ENCODE peak calls at places on chromosomes 16 and 17, in ten cellular contexts. One of them, this sample, is unnamed.
A peak's percentile ranks its signal among the peaks of the same experiment; 100 is the strongest.

GRCh38 chr17:44398692-44399691 is 9.5 kb upstream of the ITGA2B start:
- DNase-seq in lung: no peak
- DNase-seq in KG1: no peak
- DNase-seq in skeletal muscle cell: no peak
- DNase-seq in stimulated activated effector memory CD8-positive, alpha-beta T cell treated with anti-CD3 and anti-CD28 coated beads, Interleukin-12 subunit alpha, Interleukin-12 subunit beta, amount 100 ng/mL, for 72 hours: no peak
- DNase-seq in heart left ventricle: no peak
- DNase-seq in cardiac fibroblast: no peak
- DNase-seq in progenitor cell of endocrine pancreas: no peak
- DNase-seq in foreskin melanocyte: no peak
- DNase-seq in NCI-H460: no peak
- DNase-seq in this sample: no peak

GRCh38 chr17:9371019-9371418 is 204.6 kb downstream of the STX8 start:
- DNase-seq in lung: no peak
- DNase-seq in KG1: no peak
- DNase-seq in skeletal muscle cell: peak; percentile 67
- DNase-seq in stimulated activated effector memory CD8-positive, alpha-beta T cell treated with anti-CD3 and anti-CD28 coated beads, Interleukin-12 subunit alpha, Interleukin-12 subunit beta, amount 100 ng/mL, for 72 hours: no peak
- DNase-seq in heart left ventricle: no peak
- DNase-seq in cardiac fibroblast: peak; percentile 70
- DNase-seq in progenitor cell of endocrine pancreas: no peak
- DNase-seq in foreskin melanocyte: peak; percentile 78
- DNase-seq in NCI-H460: peak; percentile 14
- DNase-seq in this sample: no peak

GRCh38 chr17:65198653-65199382 is 61.6 kb downstream of the RGS9 start:
- DNase-seq in lung: no peak
- DNase-seq in KG1: peak; percentile 27
- DNase-seq in skeletal muscle cell: no peak
- DNase-seq in stimulated activated effector memory CD8-positive, alpha-beta T cell treated with anti-CD3 and anti-CD28 coated beads, Interleukin-12 subunit alpha, Interleukin-12 subunit beta, amount 100 ng/mL, for 72 hours: peak; percentile 56
- DNase-seq in heart left ventricle: no peak
- DNase-seq in cardiac fibroblast: peak; percentile 78
- DNase-seq in progenitor cell of endocrine pancreas: no peak
- DNase-seq in foreskin melanocyte: peak; percentile 50
- DNase-seq in NCI-H460: peak; percentile 55
- DNase-seq in this sample: peak; percentile 41

GRCh38 chr17:70321388-70321787 is 152.1 kb downstream of the KCNJ2 start:
- DNase-seq in lung: no peak
- DNase-seq in KG1: no peak
- DNase-seq in skeletal muscle cell: no peak
- DNase-seq in stimulated activated effector memory CD8-positive, alpha-beta T cell treated with anti-CD3 and anti-CD28 coated beads, Interleukin-12 subunit alpha, Interleukin-12 subunit beta, amount 100 ng/mL, for 72 hours: no peak
- DNase-seq in heart left ventricle: no peak
- DNase-seq in cardiac fibroblast: no peak
- DNase-seq in progenitor cell of endocrine pancreas: no peak
- DNase-seq in foreskin melanocyte: no peak
- DNase-seq in NCI-H460: no peak
- DNase-seq in this sample: no peak

GRCh38 chr17:16046966-16047365 is 47.3 kb downstream of the TTC19 start:
- DNase-seq in lung: no peak
- DNase-seq in KG1: no peak
- DNase-seq in skeletal muscle cell: no peak
- DNase-seq in stimulated activated effector memory CD8-positive, alpha-beta T cell treated with anti-CD3 and anti-CD28 coated beads, Interleukin-12 subunit alpha, Interleukin-12 subunit beta, amount 100 ng/mL, for 72 hours: no peak
- DNase-seq in heart left ventricle: no peak
- DNase-seq in cardiac fibroblast: peak; percentile 27
- DNase-seq in progenitor cell of endocrine pancreas: no peak
- DNase-seq in foreskin melanocyte: no peak
- DNase-seq in NCI-H460: no peak
- DNase-seq in this sample: no peak

GRCh38 chr16:57781741-57782606 is 20.3 kb downstream of the KIFC3 start:
- DNase-seq in lung: no peak
- DNase-seq in KG1: no peak
- DNase-seq in skeletal muscle cell: no peak
- DNase-seq in stimulated activated effector memory CD8-positive, alpha-beta T cell treated with anti-CD3 and anti-CD28 coated beads, Interleukin-12 subunit alpha, Interleukin-12 subunit beta, amount 100 ng/mL, for 72 hours: no peak
- DNase-seq in heart left ventricle: no peak
- DNase-seq in cardiac fibroblast: no peak
- DNase-seq in progenitor cell of endocrine pancreas: no peak
- DNase-seq in foreskin melanocyte: no peak
- DNase-seq in NCI-H460: no peak
- DNase-seq in this sample: no peak

GRCh38 chr16:67100569-67101300 is 9.0 kb upstream of the PHAF1 start:
- DNase-seq in lung: no peak
- DNase-seq in KG1: no peak
- DNase-seq in skeletal muscle cell: no peak
- DNase-seq in stimulated activated effector memory CD8-positive, alpha-beta T cell treated with anti-CD3 and anti-CD28 coated beads, Interleukin-12 subunit alpha, Interleukin-12 subunit beta, amount 100 ng/mL, for 72 hours: no peak
- DNase-seq in heart left ventricle: no peak
- DNase-seq in cardiac fibroblast: peak; percentile 57
- DNase-seq in progenitor cell of endocrine pancreas: no peak
- DNase-seq in foreskin melanocyte: no peak
- DNase-seq in NCI-H460: peak; percentile 43
- DNase-seq in this sample: no peak

GRCh38 chr17:75996665-75997590 is 3.7 kb upstream of the CDK3 start:
- DNase-seq in lung: no peak
- DNase-seq in KG1: no peak
- DNase-seq in skeletal muscle cell: no peak
- DNase-seq in stimulated activated effector memory CD8-positive, alpha-beta T cell treated with anti-CD3 and anti-CD28 coated beads, Interleukin-12 subunit alpha, Interleukin-12 subunit beta, amount 100 ng/mL, for 72 hours: peak; percentile 61
- DNase-seq in heart left ventricle: no peak
- DNase-seq in cardiac fibroblast: peak; percentile 48
- DNase-seq in progenitor cell of endocrine pancreas: no peak
- DNase-seq in foreskin melanocyte: peak; percentile 49
- DNase-seq in NCI-H460: no peak
- DNase-seq in this sample: no peak

GRCh38 chr17:32342603-32343325 is 791 bp upstream of the C17orf75 start:
- DNase-seq in lung: no peak
- DNase-seq in KG1: no peak
- DNase-seq in skeletal muscle cell: no peak
- DNase-seq in stimulated activated effector memory CD8-positive, alpha-beta T cell treated with anti-CD3 and anti-CD28 coated beads, Interleukin-12 subunit alpha, Interleukin-12 subunit beta, amount 100 ng/mL, for 72 hours: no peak
- DNase-seq in heart left ventricle: no peak
- DNase-seq in cardiac fibroblast: no peak
- DNase-seq in progenitor cell of endocrine pancreas: no peak
- DNase-seq in foreskin melanocyte: no peak
- DNase-seq in NCI-H460: no peak
- DNase-seq in this sample: no peak

GRCh38 chr17:73286863-73287296 is 24.9 kb downstream of the CDC42EP4 start:
- DNase-seq in lung: no peak
- DNase-seq in KG1: no peak
- DNase-seq in skeletal muscle cell: peak; percentile 75
- DNase-seq in stimulated activated effector memory CD8-positive, alpha-beta T cell treated with anti-CD3 and anti-CD28 coated beads, Interleukin-12 subunit alpha, Interleukin-12 subunit beta, amount 100 ng/mL, for 72 hours: no peak
- DNase-seq in heart left ventricle: no peak
- DNase-seq in cardiac fibroblast: peak; percentile 75
- DNase-seq in progenitor cell of endocrine pancreas: no peak
- DNase-seq in foreskin melanocyte: no peak
- DNase-seq in NCI-H460: no peak
- DNase-seq in this sample: no peak

GRCh38 chr16:50644730-50645129 is 36.4 kb downstream of the SNX20 start:
- DNase-seq in lung: no peak
- DNase-seq in KG1: no peak
- DNase-seq in skeletal muscle cell: no peak
- DNase-seq in stimulated activated effector memory CD8-positive, alpha-beta T cell treated with anti-CD3 and anti-CD28 coated beads, Interleukin-12 subunit alpha, Interleukin-12 subunit beta, amount 100 ng/mL, for 72 hours: no peak
- DNase-seq in heart left ventricle: no peak
- DNase-seq in cardiac fibroblast: peak; percentile 63
- DNase-seq in progenitor cell of endocrine pancreas: no peak
- DNase-seq in foreskin melanocyte: peak; percentile 19
- DNase-seq in NCI-H460: peak; percentile 4
- DNase-seq in this sample: no peak

GRCh38 chr17:12928736-12929135 is 89.1 kb downstream of the ELAC2 start:
- DNase-seq in lung: no peak
- DNase-seq in KG1: no peak
- DNase-seq in skeletal muscle cell: no peak
- DNase-seq in stimulated activated effector memory CD8-positive, alpha-beta T cell treated with anti-CD3 and anti-CD28 coated beads, Interleukin-12 subunit alpha, Interleukin-12 subunit beta, amount 100 ng/mL, for 72 hours: no peak
- DNase-seq in heart left ventricle: no peak
- DNase-seq in cardiac fibroblast: no peak
- DNase-seq in progenitor cell of endocrine pancreas: no peak
- DNase-seq in foreskin melanocyte: no peak
- DNase-seq in NCI-H460: no peak
- DNase-seq in this sample: no peak

GRCh38 chr17:46764709-46765401 is 53.6 kb downstream of the WNT3 start:
- DNase-seq in lung: peak; percentile 58
- DNase-seq in KG1: no peak
- DNase-seq in skeletal muscle cell: peak; percentile 65
- DNase-seq in stimulated activated effector memory CD8-positive, alpha-beta T cell treated with anti-CD3 and anti-CD28 coated beads, Interleukin-12 subunit alpha, Interleukin-12 subunit beta, amount 100 ng/mL, for 72 hours: no peak
- DNase-seq in heart left ventricle: peak; percentile 80
- DNase-seq in cardiac fibroblast: peak; percentile 83
- DNase-seq in progenitor cell of endocrine pancreas: no peak
- DNase-seq in foreskin melanocyte: no peak
- DNase-seq in NCI-H460: no peak
- DNase-seq in this sample: peak; percentile 50

GRCh38 chr17:18039535-18040286 is 503 bp downstream of the GID4 start:
- DNase-seq in lung: no peak
- DNase-seq in KG1: no peak
- DNase-seq in skeletal muscle cell: no peak
- DNase-seq in stimulated activated effector memory CD8-positive, alpha-beta T cell treated with anti-CD3 and anti-CD28 coated beads, Interleukin-12 subunit alpha, Interleukin-12 subunit beta, amount 100 ng/mL, for 72 hours: no peak
- DNase-seq in heart left ventricle: peak; percentile 36
- DNase-seq in cardiac fibroblast: no peak
- DNase-seq in progenitor cell of endocrine pancreas: peak; percentile 39
- DNase-seq in foreskin melanocyte: no peak
- DNase-seq in NCI-H460: no peak
- DNase-seq in this sample: no peak

GRCh38 chr16:56211471-56211944 is 20.2 kb downstream of the GNAO1 start:
- DNase-seq in lung: no peak
- DNase-seq in KG1: no peak
- DNase-seq in skeletal muscle cell: no peak
- DNase-seq in stimulated activated effector memory CD8-positive, alpha-beta T cell treated with anti-CD3 and anti-CD28 coated beads, Interleukin-12 subunit alpha, Interleukin-12 subunit beta, amount 100 ng/mL, for 72 hours: no peak
- DNase-seq in heart left ventricle: no peak
- DNase-seq in cardiac fibroblast: no peak
- DNase-seq in progenitor cell of endocrine pancreas: no peak
- DNase-seq in foreskin melanocyte: no peak
- DNase-seq in NCI-H460: no peak
- DNase-seq in this sample: no peak

GRCh38 chr17:59870482-59870881 is 22.3 kb downstream of the TUBD1 start:
- DNase-seq in lung: no peak
- DNase-seq in KG1: no peak
- DNase-seq in skeletal muscle cell: no peak
- DNase-seq in stimulated activated effector memory CD8-positive, alpha-beta T cell treated with anti-CD3 and anti-CD28 coated beads, Interleukin-12 subunit alpha, Interleukin-12 subunit beta, amount 100 ng/mL, for 72 hours: no peak
- DNase-seq in heart left ventricle: no peak
- DNase-seq in cardiac fibroblast: no peak
- DNase-seq in progenitor cell of endocrine pancreas: no peak
- DNase-seq in foreskin melanocyte: no peak
- DNase-seq in NCI-H460: no peak
- DNase-seq in this sample: no peak

GRCh38 chr17:77526728-77527355 is 386.1 kb downstream of the SEC14L1 start:
- DNase-seq in lung: no peak
- DNase-seq in KG1: no peak
- DNase-seq in skeletal muscle cell: no peak
- DNase-seq in stimulated activated effector memory CD8-positive, alpha-beta T cell treated with anti-CD3 and anti-CD28 coated beads, Interleukin-12 subunit alpha, Interleukin-12 subunit beta, amount 100 ng/mL, for 72 hours: no peak
- DNase-seq in heart left ventricle: no peak
- DNase-seq in cardiac fibroblast: no peak
- DNase-seq in progenitor cell of endocrine pancreas: no peak
- DNase-seq in foreskin melanocyte: no peak
- DNase-seq in NCI-H460: no peak
- DNase-seq in this sample: no peak

GRCh38 chr17:67608691-67609090 is 109.0 kb upstream of the NOL11 start:
- DNase-seq in lung: no peak
- DNase-seq in KG1: no peak
- DNase-seq in skeletal muscle cell: no peak
- DNase-seq in stimulated activated effector memory CD8-positive, alpha-beta T cell treated with anti-CD3 and anti-CD28 coated beads, Interleukin-12 subunit alpha, Interleukin-12 subunit beta, amount 100 ng/mL, for 72 hours: no peak
- DNase-seq in heart left ventricle: no peak
- DNase-seq in cardiac fibroblast: peak; percentile 79
- DNase-seq in progenitor cell of endocrine pancreas: no peak
- DNase-seq in foreskin melanocyte: no peak
- DNase-seq in NCI-H460: no peak
- DNase-seq in this sample: no peak

GRCh38 chr16:19919142-19919541 is 34.5 kb upstream of the GPRC5B start:
- DNase-seq in lung: no peak
- DNase-seq in KG1: no peak
- DNase-seq in skeletal muscle cell: no peak
- DNase-seq in stimulated activated effector memory CD8-positive, alpha-beta T cell treated with anti-CD3 and anti-CD28 coated beads, Interleukin-12 subunit alpha, Interleukin-12 subunit beta, amount 100 ng/mL, for 72 hours: no peak
- DNase-seq in heart left ventricle: no peak
- DNase-seq in cardiac fibroblast: no peak
- DNase-seq in progenitor cell of endocrine pancreas: no peak
- DNase-seq in foreskin melanocyte: no peak
- DNase-seq in NCI-H460: no peak
- DNase-seq in this sample: no peak

GRCh38 chr16:88505405-88506082 is 52.5 kb downstream of the ZFPM1 start:
- DNase-seq in lung: peak; percentile 54
- DNase-seq in KG1: no peak
- DNase-seq in skeletal muscle cell: no peak
- DNase-seq in stimulated activated effector memory CD8-positive, alpha-beta T cell treated with anti-CD3 and anti-CD28 coated beads, Interleukin-12 subunit alpha, Interleukin-12 subunit beta, amount 100 ng/mL, for 72 hours: peak; percentile 74
- DNase-seq in heart left ventricle: peak; percentile 52
- DNase-seq in cardiac fibroblast: peak; percentile 18
- DNase-seq in progenitor cell of endocrine pancreas: no peak
- DNase-seq in foreskin melanocyte: no peak
- DNase-seq in NCI-H460: peak; percentile 11
- DNase-seq in this sample: no peak

GRCh38 chr16:22077700-22078313 is 14.5 kb upstream of the VWA3A start:
- DNase-seq in lung: peak; percentile 54
- DNase-seq in KG1: peak; percentile 52
- DNase-seq in skeletal muscle cell: no peak
- DNase-seq in stimulated activated effector memory CD8-positive, alpha-beta T cell treated with anti-CD3 and anti-CD28 coated beads, Interleukin-12 subunit alpha, Interleukin-12 subunit beta, amount 100 ng/mL, for 72 hours: peak; percentile 88
- DNase-seq in heart left ventricle: peak; percentile 55
- DNase-seq in cardiac fibroblast: peak; percentile 79
- DNase-seq in progenitor cell of endocrine pancreas: peak; percentile 38
- DNase-seq in foreskin melanocyte: peak; percentile 49
- DNase-seq in NCI-H460: peak; percentile 53
- DNase-seq in this sample: no peak

GRCh38 chr16:30787613-30788378 is 791 bp upstream of the ZNF629 start:
- DNase-seq in lung: no peak
- DNase-seq in KG1: no peak
- DNase-seq in skeletal muscle cell: no peak
- DNase-seq in stimulated activated effector memory CD8-positive, alpha-beta T cell treated with anti-CD3 and anti-CD28 coated beads, Interleukin-12 subunit alpha, Interleukin-12 subunit beta, amount 100 ng/mL, for 72 hours: no peak
- DNase-seq in heart left ventricle: no peak
- DNase-seq in cardiac fibroblast: no peak
- DNase-seq in progenitor cell of endocrine pancreas: no peak
- DNase-seq in foreskin melanocyte: no peak
- DNase-seq in NCI-H460: no peak
- DNase-seq in this sample: no peak

GRCh38 chr16:9102379-9102778 is 10.9 kb downstream of the HAPSTR1 start:
- DNase-seq in lung: peak; percentile 26
- DNase-seq in KG1: no peak
- DNase-seq in skeletal muscle cell: peak; percentile 56
- DNase-seq in stimulated activated effector memory CD8-positive, alpha-beta T cell treated with anti-CD3 and anti-CD28 coated beads, Interleukin-12 subunit alpha, Interleukin-12 subunit beta, amount 100 ng/mL, for 72 hours: no peak
- DNase-seq in heart left ventricle: no peak
- DNase-seq in cardiac fibroblast: peak; percentile 63
- DNase-seq in progenitor cell of endocrine pancreas: no peak
- DNase-seq in foreskin melanocyte: peak; percentile 84
- DNase-seq in NCI-H460: no peak
- DNase-seq in this sample: no peak

GRCh38 chr17:74780443-74781238 is 4.5 kb upstream of the NAT9 start:
- DNase-seq in lung: no peak
- DNase-seq in KG1: peak; percentile 31
- DNase-seq in skeletal muscle cell: no peak
- DNase-seq in stimulated activated effector memory CD8-positive, alpha-beta T cell treated with anti-CD3 and anti-CD28 coated beads, Interleukin-12 subunit alpha, Interleukin-12 subunit beta, amount 100 ng/mL, for 72 hours: no peak
- DNase-seq in heart left ventricle: no peak
- DNase-seq in cardiac fibroblast: no peak
- DNase-seq in progenitor cell of endocrine pancreas: no peak
- DNase-seq in foreskin melanocyte: no peak
- DNase-seq in NCI-H460: peak; percentile 52
- DNase-seq in this sample: no peak

GRCh38 chr16:84040823-84041391 is 1.7 kb downstream of the SLC38A8 start:
- DNase-seq in lung: no peak
- DNase-seq in KG1: no peak
- DNase-seq in skeletal muscle cell: peak; percentile 28
- DNase-seq in stimulated activated effector memory CD8-positive, alpha-beta T cell treated with anti-CD3 and anti-CD28 coated beads, Interleukin-12 subunit alpha, Interleukin-12 subunit beta, amount 100 ng/mL, for 72 hours: no peak
- DNase-seq in heart left ventricle: no peak
- DNase-seq in cardiac fibroblast: peak; percentile 48
- DNase-seq in progenitor cell of endocrine pancreas: no peak
- DNase-seq in foreskin melanocyte: peak; percentile 99
- DNase-seq in NCI-H460: no peak
- DNase-seq in this sample: no peak

GRCh38 chr17:28381141-28381825 is 9.8 kb downstream of the SARM1 start:
- DNase-seq in lung: peak; percentile 54
- DNase-seq in KG1: no peak
- DNase-seq in skeletal muscle cell: no peak
- DNase-seq in stimulated activated effector memory CD8-positive, alpha-beta T cell treated with anti-CD3 and anti-CD28 coated beads, Interleukin-12 subunit alpha, Interleukin-12 subunit beta, amount 100 ng/mL, for 72 hours: no peak
- DNase-seq in heart left ventricle: no peak
- DNase-seq in cardiac fibroblast: no peak
- DNase-seq in progenitor cell of endocrine pancreas: peak; percentile 54
- DNase-seq in foreskin melanocyte: no peak
- DNase-seq in NCI-H460: no peak
- DNase-seq in this sample: no peak

GRCh38 chr16:82655315-82655714 is 28.5 kb downstream of the CDH13 start:
- DNase-seq in lung: no peak
- DNase-seq in KG1: peak; percentile 25
- DNase-seq in skeletal muscle cell: peak; percentile 75
- DNase-seq in stimulated activated effector memory CD8-positive, alpha-beta T cell treated with anti-CD3 and anti-CD28 coated beads, Interleukin-12 subunit alpha, Interleukin-12 subunit beta, amount 100 ng/mL, for 72 hours: peak; percentile 79
- DNase-seq in heart left ventricle: no peak
- DNase-seq in cardiac fibroblast: peak; percentile 75
- DNase-seq in progenitor cell of endocrine pancreas: no peak
- DNase-seq in foreskin melanocyte: no peak
- DNase-seq in NCI-H460: peak; percentile 76
- DNase-seq in this sample: no peak

GRCh38 chr16:83356266-83356665 is 451.5 kb upstream of the HSBP1 start:
- DNase-seq in lung: no peak
- DNase-seq in KG1: peak; percentile 19
- DNase-seq in skeletal muscle cell: no peak
- DNase-seq in stimulated activated effector memory CD8-positive, alpha-beta T cell treated with anti-CD3 and anti-CD28 coated beads, Interleukin-12 subunit alpha, Interleukin-12 subunit beta, amount 100 ng/mL, for 72 hours: no peak
- DNase-seq in heart left ventricle: no peak
- DNase-seq in cardiac fibroblast: peak; percentile 79
- DNase-seq in progenitor cell of endocrine pancreas: peak; percentile 11
- DNase-seq in foreskin melanocyte: peak; percentile 34
- DNase-seq in NCI-H460: peak; percentile 49
- DNase-seq in this sample: no peak

This sample was measured in glomerular endothelial cell.